ENCODE peak calls at places on chromosomes 1 and 21, in seven cellular contexts. I is naive thymus-derived CD4-positive, alpha-beta T cell; B is stomach; C is heart right ventricle; F is thoracic aorta; D is GM23338; G is Panc1. Z is an unnamed sample.
A peak's percentile ranks its signal among the peaks of the same experiment; 100 is the strongest.

GRCh38 chr21:36835383-36835795 is 131.1 kb downstream of the HLCS start:
- DNase-seq in F (no peak), C (peak; percentile 53), I (no peak), B (no peak), D (no peak), G (no peak), Z (no peak)

GRCh38 chr1:205321959-205322283 is 376 bp upstream of the NUAK2 start:
- DNase-seq in D (no peak), B (no peak), G (no peak), F (no peak), I (no peak), C (no peak), Z (no peak)

GRCh38 chr1:44015206-44015605 is 16.1 kb downstream of the SLC6A9 start:
- DNase-seq in D (no peak), C (no peak), B (no peak), G (no peak), I (no peak), F (peak; percentile 38), Z (no peak)

GRCh38 chr1:7375781-7376660 is 395.1 kb upstream of the VAMP3 start:
- DNase-seq in I (no peak), D (no peak), F (no peak), G (no peak), C (no peak), B (peak; percentile 11), Z (no peak)

GRCh38 chr1:27342778-27343638 is 1.2 kb downstream of the SYTL1 start:
- DNase-seq in D (no peak), B (peak; percentile 81), G (no peak), C (no peak), I (peak; percentile 83), F (no peak), Z (peak; percentile 71)

GRCh38 chr1:66598670-66599069 is 64.7 kb downstream of the SGIP1 start:
- DNase-seq in F (no peak), G (no peak), B (no peak), I (no peak), C (no peak), D (no peak), Z (no peak)

GRCh38 chr1:175314300-175314699 is 121.7 kb upstream of the KIAA0040 start:
- DNase-seq in F (no peak), I (no peak), B (no peak), G (no peak), D (no peak), C (no peak), Z (no peak)

GRCh38 chr1:101181930-101182329 is 54.9 kb upstream of the S1PR1 start:
- DNase-seq in I (no peak), F (no peak), G (no peak), C (no peak), B (no peak), D (no peak), Z (no peak)

GRCh38 chr1:182588460-182589396 is at the start of gene RNASEL:
- DNase-seq in F (no peak), C (peak; percentile 71), B (peak; percentile 84), I (peak; percentile 72), D (peak; percentile 73), G (no peak), Z (peak; percentile 41)

GRCh38 chr1:43968348-43968948 is 1.4 kb upstream of the DPH2 start:
- DNase-seq in D (peak; percentile 88), B (no peak), C (no peak), F (no peak), I (no peak), G (no peak), Z (no peak)

GRCh38 chr1:84982395-84982794 is 14.5 kb downstream of the MCOLN2 start:
- DNase-seq in C (no peak), D (no peak), B (no peak), I (no peak), G (no peak), F (no peak), Z (no peak)

GRCh38 chr21:35974801-35975200 is 85.5 kb downstream of the SETD4 start:
- DNase-seq in C (no peak), I (no peak), D (no peak), B (no peak), F (no peak), G (no peak), Z (no peak)

GRCh38 chr1:30778156-30778978 is 20.8 kb upstream of the LAPTM5 start:
- DNase-seq in D (no peak), G (no peak), F (peak; percentile 27), I (no peak), C (no peak), B (peak; percentile 44), Z (no peak)

GRCh38 chr1:220327106-220327505 is 54.9 kb upstream of the RAB3GAP2 start:
- DNase-seq in G (no peak), F (no peak), C (no peak), I (no peak), D (no peak), B (no peak), Z (no peak)

GRCh38 chr1:114112775-114113174 is 40.9 kb downstream of the SYT6 start:
- DNase-seq in C (no peak), F (no peak), B (no peak), I (no peak), D (no peak), G (no peak), Z (no peak)
- H3K36me3 ChIP-seq in C (no peaks in the 10 kb centered on the region), F (no peaks in the 10 kb centered on the region), B (no peaks in the 10 kb centered on the region), I (no peaks in the 10 kb centered on the region), D (peaks cover 20% of the 10 kb centered on the region), G (no peaks in the 10 kb centered on the region), Z (no peaks in the 10 kb centered on the region)

GRCh38 chr1:41622859-41623732 is 138.6 kb upstream of the EDN2 start:
- DNase-seq in F (no peak), G (no peak), B (no peak), C (no peak), I (no peak), D (no peak), Z (no peak)
- H3K27ac ChIP-seq in F (no peak overlapping the region), G (no peak overlapping the region), B (no peak overlapping the region), C (no peak overlapping the region), I (no peak overlapping the region), D (no peak overlapping the region), Z (no peak overlapping the region)

GRCh38 chr1:226401407-226402303 is 6.2 kb downstream of the PARP1 start:
- DNase-seq in I (no peak), G (no peak), F (no peak), C (no peak), D (peak; percentile 28), B (no peak), Z (no peak)

GRCh38 chr1:226403522-226404034 is 4.3 kb downstream of the PARP1 start:
- DNase-seq in D (peak; percentile 43), G (no peak), B (no peak), F (no peak), I (no peak), C (no peak), Z (no peak)

GRCh38 chr1:226404904-226405222 is 3.0 kb downstream of the PARP1 start:
- DNase-seq in I (no peak), C (no peak), F (no peak), G (no peak), D (peak; percentile 91), B (no peak), Z (no peak)

GRCh38 chr1:226404063-226404903 is 3.6 kb downstream of the PARP1 start:
- DNase-seq in I (no peak), B (no peak), F (no peak), C (no peak), D (no peak), G (no peak), Z (no peak)

DNA sequence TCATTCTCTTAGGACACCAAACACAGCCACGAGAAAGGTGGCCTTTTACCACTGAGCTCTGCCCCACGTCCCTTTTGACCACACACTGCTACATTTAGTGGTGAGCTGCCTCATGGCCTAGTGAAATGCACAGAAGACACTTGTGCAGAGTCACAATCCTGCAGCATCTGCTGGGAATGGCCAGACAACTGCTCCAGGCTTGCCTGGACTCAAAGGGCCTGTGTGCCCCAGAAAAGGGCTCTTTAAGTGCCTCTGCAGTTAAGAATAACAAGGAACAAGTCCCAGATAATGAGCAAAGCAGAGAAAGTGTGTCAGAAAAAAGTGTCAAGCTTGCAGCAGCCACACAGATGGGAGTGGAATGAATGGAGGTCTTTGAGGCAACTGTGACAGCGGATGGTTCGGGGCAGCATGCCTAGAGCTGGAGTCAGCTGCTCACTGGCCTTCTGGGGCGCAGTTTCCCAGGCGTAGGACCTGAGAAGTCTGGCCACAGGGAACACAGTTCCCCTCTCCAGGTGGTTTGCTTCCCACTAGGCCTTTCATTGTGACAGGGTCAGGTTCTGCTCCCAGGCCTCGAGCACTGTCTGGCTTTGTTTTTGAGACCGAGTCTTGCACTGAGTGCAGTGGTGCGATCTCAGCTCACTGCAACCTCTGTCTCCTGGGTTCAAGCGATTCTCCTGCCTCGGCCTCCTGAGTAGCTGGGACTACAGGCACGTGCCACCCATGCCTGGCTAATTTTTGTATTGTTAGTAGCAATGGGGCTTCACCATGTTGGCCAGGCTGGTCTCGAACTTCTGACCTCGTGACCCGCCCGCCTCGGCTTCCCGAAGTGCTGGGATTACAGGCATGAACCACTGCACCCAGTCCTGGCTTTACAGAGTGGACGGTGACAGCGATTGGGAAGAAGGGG is 5.0 kb downstream of the PARP1 start:
- DNase-seq in C (no peak), F (no peak), G (no peak), D (no peak), I (no peak), B (no peak), Z (no peak)
- H3K36me3 ChIP-seq in C (peaks cover 6% of the 10 kb centered on the region), F (peaks cover 18% of the 10 kb centered on the region), G (peaks cover 4% of the 10 kb centered on the region), D (peaks cover 22% of the 10 kb centered on the region), I (peaks cover 43% of the 10 kb centered on the region), B (peaks cover 46% of the 10 kb centered on the region), Z (peaks cover 15% of the 10 kb centered on the region)

GRCh38 chr21:40829791-40830190 is 17.2 kb downstream of the DSCAM start:
- DNase-seq in D (no peak), G (no peak), I (no peak), C (no peak), F (no peak), B (no peak), Z (no peak)
- H3K27ac ChIP-seq in D (no peak overlapping the region), G (no peak overlapping the region), I (no peak overlapping the region), C (no peak overlapping the region), F (no peak overlapping the region), B (no peak overlapping the region), Z (no peak overlapping the region)

DNA sequence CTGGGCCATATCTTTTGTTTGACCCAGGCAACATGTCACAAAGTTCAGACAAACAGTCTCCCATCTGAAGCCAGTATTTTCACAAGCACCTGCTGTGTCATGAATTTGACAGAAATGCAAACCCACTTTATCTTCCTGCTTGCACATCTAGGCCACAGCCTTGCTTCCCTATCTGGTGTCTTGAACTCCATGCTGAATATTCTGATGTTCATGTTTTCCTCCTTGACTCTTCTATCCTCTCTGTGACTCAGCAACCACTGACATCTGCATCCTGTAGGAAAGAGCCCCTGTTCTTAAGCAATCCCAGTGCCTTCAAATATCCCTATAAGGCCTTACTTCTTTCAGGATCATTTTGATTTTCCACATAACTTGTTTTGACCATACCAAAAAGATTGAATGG is 6.5 kb downstream of the CD55 start:
- DNase-seq in G (no peak), I (no peak), B (no peak), F (no peak), C (no peak), D (no peak), Z (no peak)
- H3K36me3 ChIP-seq in G (peaks cover 3% of the 10 kb centered on the region), I (peaks cover 65% of the 10 kb centered on the region), B (peaks cover 72% of the 10 kb centered on the region), F (peaks cover 26% of the 10 kb centered on the region), C (peaks cover 51% of the 10 kb centered on the region), D (peaks cover 28% of the 10 kb centered on the region), Z (peaks cover 57% of the 10 kb centered on the region)

DNA sequence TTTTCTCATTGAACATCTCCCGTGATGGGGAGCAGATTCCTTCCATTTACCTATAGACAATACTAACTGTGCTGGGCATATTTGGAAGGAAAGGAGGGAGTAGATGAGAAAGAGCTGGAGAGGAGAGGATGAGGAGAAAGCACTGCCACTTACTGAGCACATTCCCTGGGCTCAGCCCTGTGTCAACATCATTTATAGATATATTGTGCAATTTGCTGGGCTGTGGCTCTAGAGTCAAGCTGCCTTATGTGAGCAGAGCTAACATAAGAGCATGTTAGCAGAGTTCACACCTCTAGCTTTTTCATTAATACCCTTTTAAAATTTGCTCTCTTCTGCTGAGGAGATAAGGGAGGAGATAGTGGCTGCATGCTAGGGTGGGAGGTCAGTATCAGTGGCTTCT is 22.3 kb upstream of the CD53 start:
- DNase-seq in B (no peak), F (no peak), C (no peak), D (no peak), I (no peak), G (no peak), Z (no peak)
- H3K27ac ChIP-seq in B (no peak overlapping the region), F (no peak overlapping the region), C (no peak overlapping the region), D (no peak overlapping the region), I (no peak overlapping the region), G (no peak overlapping the region), Z (no peak overlapping the region)

Z was measured in CD8-positive, alpha-beta memory T cell.